ENCODE peak calls at places on chromosomes 13 and 19, in nine cellular contexts. C is CD4-positive, CD25-positive, alpha-beta regulatory T cell; A is BE2C; M is activated CD8-positive, alpha-beta T cell treated with anti-CD3 and anti-CD28 coated beads for 36 hours; I is ELF-1; X is activated CD4-positive, alpha-beta T cell treated with anti-CD3 and anti-CD28 coated beads for 4 hours; D is foreskin fibroblast; G is right cardiac atrium; B is GM12892. L is an unnamed sample.

GRCh38 chr19:7845390-7846179 is 15.6 kb downstream of the EVI5L start:
- DNase-seq in C (no peak), G (no peak), I (no peak), D (no peak), B (no peak), M (no peak), A (no peak), X (no peak), L (no peak)

GRCh38 chr13:44748439-44748838 is 172.3 kb upstream of the TSC22D1 start:
- DNase-seq in B (no peak), A (no peak), G (no peak), M (no peak), C (no peak), I (no peak), X (no peak), D (no peak), L (no peak)

GRCh38 chr13:80255946-80256345 is 85.0 kb downstream of the SPRY2 start:
- DNase-seq in X (no peak), M (no peak), D (no peak), I (no peak), B (no peak), C (no peak), A (no peak), G (no peak), L (no peak)

GRCh38 chr19:10286803-10287737 is at the start of gene ICAM4:
- DNase-seq in A (peak; percentile 75), B (no peak), X (peak; percentile 38), M (peak; percentile 71), C (no peak), I (peak; percentile 53), D (no peak), G (peak; percentile 97), L (no peak)

GRCh38 chr19:590396-590745 is 690 bp downstream of the HCN2 start:
- DNase-seq in D (no peak), M (peak; percentile 37), X (no peak), A (peak; percentile 61), I (no peak), G (no peak), B (no peak), C (no peak), L (no peak)

GRCh38 chr19:45251452-45252354 is 632 bp downstream of the MARK4 start:
- DNase-seq in C (no peak), B (peak; percentile 69), G (peak; percentile 70), A (no peak), D (no peak), X (peak; percentile 10), I (no peak), M (peak; percentile 31), L (peak; percentile 39)

GRCh38 chr13:73467103-73467502 is 408.3 kb downstream of the KLF5 start:
- DNase-seq in C (no peak), M (no peak), I (no peak), X (no peak), G (no peak), A (no peak), B (no peak), D (no peak), L (no peak)

GRCh38 chr19:2308114-2308556 is at the start of gene LINGO3:
- DNase-seq in X (no peak), M (no peak), C (no peak), B (no peak), A (peak; percentile 10), I (no peak), D (no peak), G (no peak), L (no peak)

GRCh38 chr13:70098669-70099068 is 9.0 kb upstream of the ATXN8OS start:
- DNase-seq in X (no peak), A (no peak), C (no peak), M (no peak), D (no peak), G (no peak), B (no peak), I (no peak), L (no peak)

GRCh38 chr19:571127-571974 is 1.0 kb upstream of the BSG start:
- DNase-seq in I (peak; percentile 85), X (peak; percentile 26), C (peak; percentile 35), G (peak; percentile 67), M (peak; percentile 73), B (no peak), A (peak; percentile 41), D (no peak), L (peak; percentile 85)

GRCh38 chr19:30227071-30227621 is 145.0 kb upstream of the ZNF536 start:
- DNase-seq in I (peak; percentile 14), C (no peak), B (no peak), A (peak; percentile 67), M (no peak), G (peak; percentile 59), D (no peak), X (no peak), L (no peak)

GRCh38 chr19:54063350-54064078 is at the start of gene VSTM1:
- DNase-seq in A (no peak), G (no peak), X (no peak), B (no peak), I (no peak), M (no peak), C (no peak), D (no peak), L (no peak)

GRCh38 chr13:48783181-48783630 is 129.5 kb downstream of the CYSLTR2 start:
- DNase-seq in B (no peak), A (peak; percentile 38), I (no peak), G (peak; percentile 83), C (no peak), D (peak; percentile 99), X (no peak), M (no peak), L (no peak)

GRCh38 chr13:109271061-109271460 is 515.3 kb downstream of the IRS2 start:
- DNase-seq in M (no peak), B (no peak), C (no peak), A (no peak), I (peak; percentile 43), X (no peak), D (no peak), G (no peak), L (no peak)

GRCh38 chr19:4206818-4207484 is 22.4 kb upstream of the EBI3 start:
- DNase-seq in I (peak; percentile 40), X (no peak), G (no peak), D (peak; percentile 32), A (no peak), B (no peak), C (no peak), M (no peak), L (peak; percentile 63)

GRCh38 chr13:50400035-50400726 is 384.9 kb downstream of the KCNRG start:
- DNase-seq in M (no peak), X (no peak), B (no peak), G (peak; percentile 70), C (no peak), A (peak; percentile 34), I (no peak), D (peak; percentile 28), L (no peak)

GRCh38 chr13:37270206-37271001 is 164.9 kb upstream of the CSNK1A1L start:
- DNase-seq in I (no peak), M (no peak), B (no peak), X (no peak), A (no peak), C (no peak), D (no peak), G (no peak), L (no peak)

GRCh38 chr13:103101902-103102301 is 35.7 kb upstream of the SLC10A2 start:
- DNase-seq in X (no peak), A (no peak), D (no peak), I (no peak), C (no peak), B (no peak), G (no peak), M (no peak), L (no peak)

GRCh38 chr19:840519-841206 is at the start of gene PRTN3:
- DNase-seq in C (no peak), A (no peak), I (no peak), G (peak; percentile 58), B (no peak), D (no peak), X (no peak), M (no peak), L (no peak)

GRCh38 chr19:22622901-22623840 is 11.0 kb upstream of the ZNF492 start:
- DNase-seq in A (no peak), D (no peak), I (no peak), G (peak; percentile 90), M (no peak), C (no peak), B (no peak), X (no peak), L (peak; percentile 41)

GRCh38 chr19:1843646-1844394 is 4.5 kb downstream of the REXO1 start:
- DNase-seq in B (no peak), X (no peak), D (no peak), A (no peak), I (peak; percentile 47), M (no peak), G (no peak), C (no peak), L (no peak)

L was measured in WERI-Rb-1.